ENCODE peak calls at places on chromosomes 12 and 14, in six cellular contexts. C, P, V, G, S and L are unnamed samples.
A peak's percentile ranks its signal among the peaks of the same experiment; 100 is the strongest.

GRCh38 chr12:85575115-85576096 is 260.8 kb downstream of the RASSF9 start:
- DNase-seq in P (no peak), S (no peak), C (peak; percentile 54), V (peak; percentile 56), G (peak; percentile 32), L (no peak)

GRCh38 chr12:120763250-120763649 is 37.6 kb downstream of the ACADS start:
- DNase-seq in S (no peak), V (no peak), P (no peak), C (no peak), G (no peak), L (no peak)

GRCh38 chr14:61588419-61588901 is 106.9 kb upstream of the HIF1A start:
- DNase-seq in C (no peak), G (no peak), V (no peak), S (no peak), P (no peak), L (no peak)

GRCh38 chr12:88578821-88579518 is 1.3 kb downstream of the KITLG start:
- DNase-seq in C (no peak), P (no peak), S (no peak), G (peak; percentile 43), V (peak; percentile 57), L (no peak)

GRCh38 chr14:26730929-26731618 is 133.2 kb upstream of the NOVA1 start:
- DNase-seq in S (no peak), C (no peak), P (no peak), G (no peak), V (peak; percentile 59), L (no peak)

GRCh38 chr12:128388461-128388921 is 121.5 kb downstream of the TMEM132C start:
- DNase-seq in S (peak; percentile 75), C (no peak), V (no peak), G (peak; percentile 14), P (no peak), L (no peak)

GRCh38 chr14:55241673-55242072 is 29.5 kb upstream of the FBXO34 start:
- DNase-seq in S (no peak), G (no peak), P (no peak), V (no peak), C (no peak), L (no peak)

GRCh38 chr12:4041191-4041885 is 168.1 kb upstream of the PARP11 start:
- DNase-seq in G (peak; percentile 31), S (no peak), V (no peak), P (no peak), C (no peak), L (no peak)

GRCh38 chr12:111687255-111687654 is 1.4 kb downstream of the ACAD10 start:
- DNase-seq in V (no peak), P (no peak), G (no peak), S (no peak), C (no peak), L (no peak)

GRCh38 chr14:91368681-91369416 is 48.8 kb downstream of the CCDC88C start:
- DNase-seq in P (no peak), G (no peak), S (no peak), C (no peak), V (no peak), L (no peak)

GRCh38 chr12:91098942-91099341 is 12.4 kb downstream of the LUM start:
- DNase-seq in S (peak; percentile 75), V (no peak), G (no peak), P (no peak), C (peak; percentile 24), L (no peak)

GRCh38 chr14:94171208-94171607 is 2.9 kb upstream of the PPP4R4 start:
- DNase-seq in V (no peak), S (no peak), C (no peak), G (no peak), P (no peak), L (no peak)

GRCh38 chr14:104467641-104468040 is 111.9 kb upstream of the C14orf180 start:
- DNase-seq in S (peak; percentile 42), G (no peak), C (no peak), V (no peak), P (no peak), L (no peak)

GRCh38 chr12:5432011-5432400 is at the start of gene NTF3:
- DNase-seq in G (no peak), C (no peak), P (no peak), V (peak; percentile 72), S (no peak), L (no peak)

GRCh38 chr12:59403259-59403932 is 192.4 kb upstream of the SLC16A7 start:
- DNase-seq in S (no peak), P (no peak), G (peak; percentile 21), V (no peak), C (peak; percentile 55), L (peak; percentile 27)

GRCh38 chr12:120468846-120469449 is 600 bp downstream of the SRSF9 start:
- DNase-seq in G (peak; percentile 36), V (no peak), C (no peak), S (peak; percentile 66), P (no peak), L (no peak)

GRCh38 chr12:76346798-76347420 is 1.3 kb downstream of the BBS10 start:
- DNase-seq in S (no peak), V (no peak), G (no peak), C (no peak), P (no peak), L (no peak)

GRCh38 chr14:72169521-72169920 is 237.3 kb downstream of the RGS6 start:
- DNase-seq in V (no peak), G (no peak), C (peak; percentile 23), P (no peak), S (no peak), L (no peak)

GRCh38 chr14:95515523-95516517 is 630 bp downstream of the SYNE3 start:
- DNase-seq in C (no peak), V (peak; percentile 73), G (peak; percentile 85), P (no peak), S (peak; percentile 82), L (peak; percentile 40)

GRCh38 chr14:89504602-89505320 is 87.7 kb upstream of the FOXN3 start:
- DNase-seq in C (no peak), S (no peak), P (peak; percentile 25), G (no peak), V (peak; percentile 33), L (no peak)

GRCh38 chr14:61178226-61179060 is 102.7 kb downstream of the TMEM30B start:
- DNase-seq in P (no peak), S (no peak), G (no peak), V (no peak), C (peak; percentile 83), L (peak; percentile 53)

GRCh38 chr12:15244926-15245325 is 23.7 kb upstream of the RERG start:
- DNase-seq in S (no peak), P (no peak), C (no peak), G (no peak), V (no peak), L (no peak)

GRCh38 chr12:40055227-40055579 is 50.7 kb downstream of the SLC2A13 start:
- DNase-seq in S (no peak), P (no peak), V (no peak), C (no peak), G (no peak), L (no peak)

GRCh38 chr12:102299731-102300130 is 102.1 kb upstream of the PMCH start:
- DNase-seq in P (no peak), S (no peak), C (no peak), V (no peak), G (no peak), L (no peak)

GRCh38 chr12:124742111-124742510 is 121.6 kb downstream of the SCARB1 start:
- DNase-seq in C (no peak), P (no peak), G (no peak), V (no peak), S (peak; percentile 91), L (no peak)

GRCh38 chr14:68546839-68547238 is 246.0 kb downstream of the ZFP36L1 start:
- DNase-seq in S (no peak), C (no peak), V (peak; percentile 22), G (no peak), P (no peak), L (no peak)

GRCh38 chr14:68549966-68550705 is 242.7 kb downstream of the ZFP36L1 start:
- DNase-seq in P (no peak), C (no peak), G (no peak), V (peak; percentile 41), S (no peak), L (peak; percentile 15)

GRCh38 chr14:68549057-68549421 is 243.8 kb downstream of the ZFP36L1 start:
- DNase-seq in G (no peak), C (peak; percentile 74), S (no peak), P (no peak), V (peak; percentile 45), L (no peak)

GRCh38 chr14:68548194-68549056 is 244.4 kb downstream of the ZFP36L1 start:
- DNase-seq in C (peak; percentile 82), P (no peak), S (peak; percentile 98), G (peak; percentile 78), V (peak; percentile 54), L (peak; percentile 91)

GRCh38 chr14:68547305-68548193 is 245.3 kb downstream of the ZFP36L1 start:
- DNase-seq in S (peak; percentile 97), G (peak; percentile 62), C (peak; percentile 85), P (no peak), V (peak; percentile 38), L (peak; percentile 73)
- TF ChIP-seq POLR2A in S (peak; percentile 35), G (no peak), C (no peak), P (peak; percentile 22), V (no peak), L (peak; percentile 59)

GRCh38 chr14:22842211-22843122 is 6.1 kb downstream of the MMP14 start:
- DNase-seq in C (no peak), P (no peak), S (peak; percentile 49), V (peak; percentile 32), G (no peak), L (no peak)
- TF ChIP-seq POLR2AphosphoS5 in C (no peak), P (no peak), S (no peak), V (no peak), G (no peak), L (no peak)

GRCh38 chr14:103402700-103403099 is 17.5 kb downstream of the MARK3 start:
- DNase-seq in G (no peak), V (no peak), P (no peak), C (no peak), S (no peak), L (no peak)

GRCh38 chr14:103404032-103404918 is 19.1 kb downstream of the MARK3 start:
- DNase-seq in G (no peak), P (no peak), S (no peak), V (peak; percentile 22), C (no peak), L (no peak)

GRCh38 chr14:103404920-103405319 is 19.7 kb downstream of the MARK3 start:
- DNase-seq in C (no peak), P (no peak), S (no peak), G (no peak), V (no peak), L (no peak)

DNA sequence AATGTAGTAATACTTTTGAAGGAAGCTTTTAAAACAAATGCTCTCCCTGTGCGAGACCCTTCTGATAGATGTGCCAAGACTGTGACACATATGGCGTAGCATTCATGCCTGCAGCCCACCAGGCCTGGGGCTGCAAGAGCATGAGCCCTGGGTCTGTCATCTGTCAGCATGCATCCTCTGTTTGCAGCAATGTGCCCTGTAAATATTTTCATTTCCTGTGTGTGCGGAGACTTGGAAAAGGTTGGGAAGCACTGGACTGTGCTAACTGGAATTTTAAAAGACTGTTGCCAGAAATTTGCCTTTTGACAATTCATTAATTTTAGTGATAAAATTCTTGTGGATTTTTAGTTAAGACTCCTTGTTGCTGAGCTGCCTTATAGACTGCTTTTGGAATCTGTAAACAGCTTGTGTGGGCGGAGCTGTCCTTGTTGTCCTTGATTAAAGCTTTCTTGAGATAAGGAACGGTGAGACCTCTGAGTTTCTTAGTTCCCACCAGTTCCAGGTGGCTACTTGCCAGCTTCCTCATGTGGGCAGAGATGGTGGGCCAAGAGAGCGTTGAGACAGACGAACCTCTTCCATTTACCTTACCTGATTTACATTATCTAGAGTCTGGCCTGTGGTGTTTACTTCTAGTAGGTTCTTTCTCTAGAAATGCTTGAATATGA is 23.4 kb downstream of the MARK3 start:
- DNase-seq in V (no peak), S (no peak), P (no peak), G (no peak), C (no peak), L (no peak)
- H3K27ac ChIP-seq in V (no peak overlapping the region), S (no peak overlapping the region), P (no peak overlapping the region), G (no peak overlapping the region), C (no peak overlapping the region), L (no peak overlapping the region)

GRCh38 chr12:109899783-109900751 is at the start of gene TCHP:
- DNase-seq in C (peak; percentile 74), P (no peak), S (peak; percentile 92), G (peak; percentile 88), V (peak; percentile 76), L (peak; percentile 84)
- TF ChIP-seq POLR2A in C (no peak), P (no peak), S (no peak), G (peak; percentile 24), V (no peak), L (no peak)